ENCODE peak calls at places on chromosome 1, in nine cellular contexts. C is GM13977, Z is neural crest cell, B is lower lobe of right lung, Y is LNCaP clone FGC, G is PC-3, U is osteoblast, O is IMR-90, S is fibroblast of mammary gland. Q is an unnamed sample.

GRCh38 chr1:29136463-29136915 is 12.8 kb upstream of the TMEM200B start:
- DNase-seq in B (no peak), C (peak), O (peak), Z (no peak), G (peak), Y (peak), S (peak), U (no peak), Q (no peak)

GRCh38 chr1:18809953-18810899 is 49.2 kb downstream of the TAS1R2 start:
- DNase-seq in Y (no peak), G (no peak), C (no peak), S (no peak), O (no peak), U (no peak), Z (no peak), B (no peak), Q (no peak)

GRCh38 chr1:1827089-1827433 is 48.8 kb upstream of the NADK start:
- DNase-seq in O (no peak), U (no peak), Y (no peak), G (no peak), C (no peak), S (no peak), B (no peak), Z (no peak), Q (no peak)

GRCh38 chr1:70509996-70510876 is 99.2 kb downstream of the CTH start:
- DNase-seq in Y (peak), Z (no peak), C (peak), B (no peak), U (peak), O (peak), G (peak), S (peak), Q (no peak)

GRCh38 chr1:25813071-25813733 is 6.6 kb upstream of the MTFR1L start:
- DNase-seq in C (no peak), B (no peak), Z (no peak), G (no peak), U (no peak), O (no peak), Y (no peak), S (no peak), Q (no peak)

GRCh38 chr1:111920221-111921024 is 69.0 kb downstream of the KCND3 start:
- DNase-seq in S (no peak), B (no peak), Y (peak), Z (no peak), G (no peak), O (peak), C (no peak), U (no peak), Q (no peak)

GRCh38 chr1:165376041-165376810 is 19.7 kb upstream of the LMX1A start:
- DNase-seq in S (peak), Z (peak), B (peak), G (peak), U (peak), Y (no peak), O (peak), C (peak), Q (no peak)

GRCh38 chr1:179706339-179706941 is 36.7 kb upstream of the FAM163A start:
- DNase-seq in C (peak), Y (no peak), U (peak), B (no peak), Z (peak), S (peak), O (peak), G (peak), Q (no peak)

GRCh38 chr1:160565568-160565967 is 13.7 kb downstream of the CD84 start:
- DNase-seq in U (no peak), Y (no peak), S (no peak), G (no peak), B (no peak), Z (no peak), O (no peak), C (no peak), Q (no peak)

GRCh38 chr1:157566484-157567300 is 14.4 kb upstream of the FCRL5 start:
- DNase-seq in B (no peak), Z (no peak), Y (no peak), O (no peak), U (no peak), S (no peak), C (no peak), G (no peak), Q (no peak)

GRCh38 chr1:31376374-31377134 is 3.7 kb upstream of the FABP3 start:
- DNase-seq in O (peak), Z (peak), Y (no peak), C (no peak), U (peak), S (peak), B (no peak), G (peak), Q (no peak)

GRCh38 chr1:51910618-51911017 is 32.1 kb upstream of the NRDC start:
- DNase-seq in U (no peak), Z (no peak), Y (no peak), B (no peak), C (no peak), G (no peak), O (no peak), S (no peak), Q (no peak)

GRCh38 chr1:150152772-150153461 is 3.2 kb downstream of the PLEKHO1 start:
- DNase-seq in Y (no peak), S (peak), Z (no peak), B (peak), U (peak), C (no peak), O (peak), G (peak), Q (no peak)

GRCh38 chr1:51733793-51734522 is 117.1 kb downstream of the OSBPL9 start:
- DNase-seq in S (no peak), U (no peak), Z (no peak), Y (peak), G (no peak), C (no peak), B (no peak), O (no peak), Q (no peak)

GRCh38 chr1:26066857-26067256 is 573 bp downstream of the TRIM63 start:
- DNase-seq in B (no peak), O (no peak), Z (no peak), C (no peak), Y (no peak), S (no peak), G (no peak), U (no peak), Q (no peak)

GRCh38 chr1:94180650-94181049 is 56.7 kb downstream of the ARHGAP29 start:
- DNase-seq in G (no peak), Z (no peak), Y (no peak), B (no peak), C (no peak), O (peak), U (no peak), S (no peak), Q (no peak)

GRCh38 chr1:162475089-162475488 is 22.5 kb upstream of the UHMK1 start:
- DNase-seq in U (peak), B (no peak), G (no peak), S (no peak), Z (no peak), Y (peak), O (no peak), C (no peak), Q (no peak)

GRCh38 chr1:248165186-248165585 is 9.4 kb upstream of the OR2M2 start:
- DNase-seq in S (no peak), O (no peak), G (no peak), U (no peak), B (no peak), C (no peak), Z (no peak), Y (no peak), Q (no peak)

GRCh38 chr1:65065535-65066378 is 82.2 kb upstream of the AK4 start:
- DNase-seq in B (peak), G (no peak), S (no peak), Y (no peak), C (no peak), O (no peak), Z (no peak), U (no peak), Q (no peak)

GRCh38 chr1:9473032-9473792 is 66.1 kb upstream of the SLC25A33 start:
- DNase-seq in S (peak), B (peak), C (no peak), Z (peak), G (peak), U (peak), Y (no peak), O (peak), Q (no peak)

GRCh38 chr1:30405081-30405480 is 318.3 kb downstream of the MATN1 start:
- DNase-seq in Z (no peak), Y (no peak), G (no peak), S (no peak), O (no peak), U (no peak), C (no peak), B (no peak), Q (peak)

GRCh38 chr1:93448983-93449805 is 1.3 kb downstream of the FNBP1L start:
- DNase-seq in B (no peak), U (peak), Y (no peak), C (peak), Z (no peak), S (peak), O (peak), G (peak), Q (peak)

GRCh38 chr1:168794057-168794456 is 65.1 kb upstream of the DPT start:
- DNase-seq in G (no peak), Z (no peak), O (no peak), Y (no peak), C (no peak), B (no peak), S (peak), U (no peak), Q (no peak)

GRCh38 chr1:180213401-180214177 is 16.5 kb upstream of the LHX4 start:
- DNase-seq in S (peak), O (no peak), C (peak), G (no peak), B (no peak), U (peak), Y (no peak), Z (no peak), Q (no peak)

GRCh38 chr1:51264470-51264869 is 28.4 kb downstream of the RNF11 start:
- DNase-seq in Y (no peak), C (no peak), G (peak), S (peak), B (no peak), O (peak), U (peak), Z (no peak), Q (no peak)

GRCh38 chr1:162038624-162039023 is 15.0 kb upstream of the OLFML2B start:
- DNase-seq in C (no peak), Z (no peak), U (no peak), S (no peak), O (no peak), B (no peak), G (no peak), Y (no peak), Q (no peak)

GRCh38 chr1:229437443-229437842 is 3.5 kb upstream of the ACTA1 start:
- DNase-seq in Z (no peak), O (peak), Y (no peak), G (no peak), C (no peak), B (no peak), S (peak), U (no peak), Q (no peak)

GRCh38 chr1:8797230-8797629 is 20.2 kb downstream of the RERE start:
- DNase-seq in B (no peak), C (no peak), S (peak), Y (no peak), Z (no peak), G (peak), O (peak), U (no peak), Q (no peak)

GRCh38 chr1:163796394-163796821 is 474.7 kb downstream of the NUF2 start:
- DNase-seq in G (peak), S (peak), C (no peak), O (peak), Y (peak), Z (no peak), B (no peak), U (no peak), Q (no peak)

GRCh38 chr1:164611754-164612642 is 53.0 kb downstream of the PBX1 start:
- DNase-seq in U (peak), C (no peak), Y (peak), Z (peak), B (no peak), O (peak), S (peak), G (peak), Q (peak)

GRCh38 chr1:220990417-220991337 is 111.4 kb downstream of the HLX start:
- DNase-seq in B (no peak), Z (no peak), G (peak), C (no peak), U (peak), O (peak), S (peak), Y (no peak), Q (no peak)

GRCh38 chr1:42943166-42943565 is 15.5 kb downstream of the SLC2A1 start:
- DNase-seq in C (no peak), U (peak), O (no peak), B (peak), Z (no peak), Y (peak), G (peak), S (no peak), Q (no peak)

GRCh38 chr1:209405183-209405823 is 178.2 kb upstream of the CAMK1G start:
- DNase-seq in S (peak), O (peak), U (no peak), B (no peak), C (no peak), Z (no peak), G (peak), Y (no peak), Q (no peak)

GRCh38 chr1:21574464-21575151 is 65.4 kb downstream of the ALPL start:
- DNase-seq in C (no peak), Y (no peak), G (no peak), Z (peak), S (peak), B (peak), O (no peak), U (peak), Q (no peak)

GRCh38 chr1:86138746-86139145 is 17.8 kb downstream of the COL24A1 start:
- DNase-seq in Z (no peak), B (no peak), U (no peak), Y (no peak), O (peak), G (no peak), S (no peak), C (no peak), Q (no peak)

GRCh38 chr1:63693956-63694607 is 79.7 kb upstream of the ROR1 start:
- DNase-seq in S (peak), Z (no peak), B (no peak), C (peak), O (peak), G (peak), U (no peak), Y (no peak), Q (no peak)

GRCh38 chr1:86616871-86617270 is 70.0 kb downstream of the CLCA4 start:
- DNase-seq in Z (no peak), U (no peak), C (peak), G (no peak), Y (no peak), S (no peak), O (no peak), B (no peak), Q (no peak)

GRCh38 chr1:43481481-43481880 is 27.8 kb upstream of the HYI start:
- DNase-seq in G (no peak), Y (no peak), O (no peak), U (no peak), C (no peak), B (no peak), Z (no peak), S (peak), Q (no peak)

GRCh38 chr1:32759521-32759980 is 57.0 kb upstream of the SYNC start:
- DNase-seq in S (no peak), G (peak), B (peak), U (peak), Z (no peak), O (no peak), Y (no peak), C (peak), Q (peak)

GRCh38 chr1:244054247-244054923 is 3.3 kb downstream of the ZBTB18 start:
- DNase-seq in Y (no peak), O (no peak), U (no peak), S (no peak), B (no peak), G (no peak), C (no peak), Z (no peak), Q (no peak)

GRCh38 chr1:244056602-244057001 is 5.5 kb downstream of the ZBTB18 start:
- DNase-seq in Z (no peak), S (no peak), U (no peak), O (no peak), G (no peak), Y (no peak), B (no peak), C (no peak), Q (no peak)

GRCh38 chr1:244052728-244053312 is 1.7 kb downstream of the ZBTB18 start:
- DNase-seq in C (no peak), O (no peak), S (no peak), U (no peak), Z (no peak), G (no peak), Y (no peak), B (no peak), Q (no peak)

GRCh38 chr1:244053831-244054230 is 2.7 kb downstream of the ZBTB18 start:
- DNase-seq in Y (no peak), S (no peak), G (no peak), O (no peak), U (no peak), C (no peak), B (no peak), Z (peak), Q (no peak)

GRCh38 chr1:244054924-244055263 is 3.8 kb downstream of the ZBTB18 start:
- DNase-seq in Z (no peak), C (no peak), S (no peak), U (no peak), G (no peak), Y (no peak), B (no peak), O (no peak), Q (no peak)
- TF ChIP-seq CTCF in Z (no peak), C (no peak), S (no peak), U (no peak), G (no peak), Y (no peak), B (no peak), O (no peak), Q (no peak)

GRCh38 chr1:226637147-226637935 is 88.8 kb downstream of the STUM start:
- DNase-seq in U (peak), B (no peak), C (no peak), Z (no peak), G (no peak), Y (no peak), O (no peak), S (peak), Q (no peak)
- TF ChIP-seq CTCF in U (peak), B (peak), C (no peak), Z (peak), G (peak), Y (no peak), O (peak), S (peak), Q (no peak)

GRCh38 chr1:203037509-203038190 is 11.4 kb downstream of the PPFIA4 start:
- DNase-seq in Y (no peak), Z (no peak), G (no peak), O (no peak), S (no peak), C (no peak), U (peak), B (no peak), Q (no peak)

GRCh38 chr1:203039609-203040517 is 13.6 kb downstream of the PPFIA4 start:
- DNase-seq in C (no peak), Z (peak), O (no peak), S (no peak), B (no peak), U (peak), G (peak), Y (no peak), Q (no peak)

GRCh38 chr1:203038217-203038741 is 12.0 kb downstream of the PPFIA4 start:
- DNase-seq in Z (no peak), B (no peak), Y (no peak), G (peak), S (peak), O (peak), C (no peak), U (peak), Q (no peak)

GRCh38 chr1:203040518-203041275 is 14.4 kb downstream of the PPFIA4 start:
- DNase-seq in C (no peak), S (no peak), Y (no peak), U (peak), O (no peak), B (no peak), G (no peak), Z (no peak), Q (no peak)

GRCh38 chr1:203038891-203039608 is 12.8 kb downstream of the PPFIA4 start:
- DNase-seq in G (peak), Y (peak), U (peak), S (peak), O (peak), C (peak), B (peak), Z (peak), Q (peak)
- TF ChIP-seq CTCF in G (peak), Y (peak), U (peak), S (peak), O (peak), C (peak), B (peak), Z (peak), Q (peak)

DNA sequence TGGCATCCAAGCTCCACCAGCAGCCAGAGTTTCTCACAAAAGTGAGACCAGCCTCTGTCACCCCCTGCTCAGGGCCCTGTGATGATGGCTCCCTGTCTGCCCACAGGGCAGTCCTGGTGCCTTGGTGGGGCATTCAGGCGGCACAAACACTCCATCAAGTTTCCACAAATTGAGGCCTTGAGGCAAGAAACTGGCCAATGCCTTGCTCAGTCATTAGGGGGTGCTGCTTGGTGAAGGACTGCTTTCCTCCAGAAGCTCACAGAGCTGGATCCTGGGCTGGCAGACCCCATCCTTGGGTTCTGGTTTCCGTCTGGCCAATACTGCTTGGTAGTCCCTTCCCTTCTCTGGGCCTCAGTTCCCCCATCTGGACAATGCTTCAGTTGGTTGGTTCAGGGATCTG is 12.5 kb upstream of the AHDC1 start:
- DNase-seq in U (peak), B (no peak), Z (no peak), Y (no peak), S (no peak), O (no peak), G (no peak), C (no peak), Q (no peak)
- TF ChIP-seq CTCF in U (peak), B (no peak), Z (no peak), Y (no peak), S (peak), O (peak), G (peak), C (peak), Q (no peak)

GRCh38 chr1:218361298-218362065 is 16.3 kb downstream of the TGFB2 start:
- DNase-seq in G (peak), S (peak), B (no peak), Y (no peak), O (peak), Z (no peak), C (no peak), U (no peak), Q (no peak)
- TF ChIP-seq CTCF in G (peak), S (peak), B (peak), Y (peak), O (peak), Z (peak), C (peak), U (peak), Q (no peak)

GRCh38 chr1:98428864-98429263 is 232.7 kb upstream of the SNX7 start:
- DNase-seq in O (no peak), S (no peak), U (no peak), B (no peak), G (no peak), Z (no peak), Y (no peak), C (no peak), Q (no peak)

GRCh38 chr1:98427664-98428063 is 233.9 kb upstream of the SNX7 start:
- DNase-seq in Z (no peak), S (no peak), B (no peak), Y (no peak), G (no peak), C (no peak), U (no peak), O (no peak), Q (no peak)

GRCh38 chr1:98429851-98430496 is 231.5 kb upstream of the SNX7 start:
- DNase-seq in O (no peak), C (no peak), B (peak), Y (peak), Z (no peak), G (peak), U (no peak), S (no peak), Q (no peak)

GRCh38 chr1:98422821-98423220 is 238.7 kb upstream of the SNX7 start:
- DNase-seq in C (no peak), Z (no peak), O (no peak), U (no peak), G (no peak), S (no peak), B (no peak), Y (no peak), Q (no peak)

DNA sequence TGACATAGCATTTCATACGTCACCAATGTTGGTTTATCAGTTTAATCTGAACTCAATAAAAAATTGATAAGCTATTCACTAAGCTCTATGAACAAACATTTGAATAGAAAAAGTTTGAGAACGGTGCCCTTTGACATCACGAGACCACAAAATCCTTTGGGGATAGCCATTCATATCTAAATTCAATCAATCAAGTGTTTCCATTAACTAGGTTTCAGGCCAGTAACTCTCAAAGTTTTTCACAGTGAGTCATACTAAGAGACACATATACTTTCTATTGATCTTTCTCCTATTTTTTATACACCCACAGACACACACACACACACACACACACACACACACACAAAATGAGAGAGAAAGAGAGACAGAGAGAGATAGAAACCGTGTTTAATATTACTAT is 235.4 kb upstream of the SNX7 start:
- DNase-seq in B (no peak), Z (no peak), O (no peak), U (no peak), G (no peak), Y (no peak), C (no peak), S (no peak), Q (no peak)
- TF ChIP-seq CTCF in B (no peak), Z (no peak), O (no peak), U (no peak), G (no peak), Y (no peak), C (no peak), S (no peak), Q (no peak)

Q was measured in mesothelial cell of epicardium.